ENCODE peak calls at places on chromosome 19, in four cellular contexts. One of them, this sample, is unnamed.

GRCh38 chr19:16940626-16941025 is 51.8 kb downstream of the F2RL3 start:
- DNase-seq in K562: no peak
- DNase-seq in HepG2: no peak
- DNase-seq in GM12878: no peak
- DNase-seq in this sample: no peak

GRCh38 chr19:45368127-45368526 is 2.2 kb downstream of the ERCC2 start:
- DNase-seq in GM12878: no peak
- DNase-seq in HepG2: no peak
- DNase-seq in K562: no peak
- DNase-seq in this sample: no peak

GRCh38 chr19:49616532-49616931 is 23.4 kb downstream of the RRAS start:
- DNase-seq in K562: no peak
- DNase-seq in GM12878: no peak
- DNase-seq in HepG2: no peak
- DNase-seq in this sample: no peak

GRCh38 chr19:46115396-46116109 is 8.9 kb downstream of the IGFL3 start:
- DNase-seq in GM12878: peak; percentile 31
- DNase-seq in K562: no peak
- DNase-seq in HepG2: no peak
- DNase-seq in this sample: no peak

GRCh38 chr19:2391118-2391725 is 31.2 kb downstream of the TMPRSS9 start:
- DNase-seq in HepG2: peak; percentile 72
- DNase-seq in K562: peak; percentile 71
- DNase-seq in GM12878: peak; percentile 21
- DNase-seq in this sample: no peak

GRCh38 chr19:13718733-13719132 is 45.6 kb upstream of the MRI1 start:
- DNase-seq in GM12878: no peak
- DNase-seq in K562: peak; percentile 17
- DNase-seq in HepG2: no peak
- DNase-seq in this sample: no peak

GRCh38 chr19:17090501-17091074 is 15.0 kb downstream of the MYO9B start:
- DNase-seq in GM12878: no peak
- DNase-seq in HepG2: no peak
- DNase-seq in K562: no peak
- DNase-seq in this sample: no peak

GRCh38 chr19:742540-743075 is 8.3 kb upstream of the MISP start:
- DNase-seq in GM12878: no peak
- DNase-seq in K562: no peak
- DNase-seq in HepG2: no peak
- DNase-seq in this sample: no peak

GRCh38 chr19:29092712-29093552 is 120.0 kb downstream of the UQCRFS1 start:
- DNase-seq in K562: peak; percentile 90
- DNase-seq in HepG2: no peak
- DNase-seq in GM12878: no peak
- DNase-seq in this sample: no peak

GRCh38 chr19:11496391-11497163 is 9.1 kb downstream of the ZNF653 start:
- DNase-seq in GM12878: no peak
- DNase-seq in K562: peak; percentile 93
- DNase-seq in HepG2: peak; percentile 62
- DNase-seq in this sample: peak; percentile 57

GRCh38 chr19:32800757-32801156 is 68.8 kb downstream of the SLC7A9 start:
- DNase-seq in GM12878: no peak
- DNase-seq in HepG2: no peak
- DNase-seq in K562: no peak
- DNase-seq in this sample: peak; percentile 58

GRCh38 chr19:2235396-2236284 is 489 bp downstream of the PLEKHJ1 start:
- DNase-seq in K562: peak; percentile 43
- DNase-seq in GM12878: no peak
- DNase-seq in HepG2: peak; percentile 85
- DNase-seq in this sample: no peak

GRCh38 chr19:4472174-4472974 is at the start of gene HDGFL2:
- DNase-seq in K562: no peak
- DNase-seq in GM12878: no peak
- DNase-seq in HepG2: no peak
- DNase-seq in this sample: no peak

DNA sequence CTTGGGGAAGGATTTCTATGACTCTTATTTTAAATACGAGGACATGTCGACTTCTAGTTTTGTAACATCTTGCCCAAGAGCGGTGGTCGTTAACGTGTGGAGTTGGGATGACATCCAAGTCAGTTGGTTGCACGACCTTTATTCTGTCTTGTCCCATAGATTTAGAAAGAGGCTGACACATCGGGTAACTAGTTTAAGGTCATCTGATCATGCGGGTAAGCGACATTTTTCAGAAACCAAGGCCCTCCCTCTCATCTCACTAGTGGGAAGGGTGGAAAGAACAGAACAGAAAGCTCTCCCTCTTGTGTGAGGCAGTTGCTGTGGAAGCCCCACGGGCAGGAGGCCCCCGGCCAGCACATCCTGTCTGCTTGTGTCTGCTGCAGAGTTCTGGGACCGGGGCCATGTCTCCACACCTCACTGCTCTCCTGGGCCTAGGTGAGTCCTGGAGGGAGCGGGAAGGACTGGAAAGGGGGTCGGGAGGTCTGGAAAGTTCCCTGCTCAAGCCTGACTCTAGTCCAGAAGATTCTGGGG is at the start of gene LAIR2:
- DNase-seq in HepG2: no peak
- DNase-seq in GM12878: no peak
- DNase-seq in K562: no peak
- DNase-seq in this sample: no peak
- TF ChIP-seq JUND in HepG2: no peak
- TF ChIP-seq JUND in GM12878: no peak
- TF ChIP-seq JUND in K562: no peak
- TF ChIP-seq JUND in this sample: no peak

GRCh38 chr19:41226053-41226873 is 7.2 kb downstream of the AXL start:
- DNase-seq in K562: peak; percentile 76
- DNase-seq in HepG2: peak; percentile 68
- DNase-seq in GM12878: no peak
- DNase-seq in this sample: peak; percentile 79
- TF ChIP-seq BRCA1 in K562: peak; percentile 26
- TF ChIP-seq BRCA1 in HepG2: no peak
- TF ChIP-seq BRCA1 in GM12878: no peak
- TF ChIP-seq BRCA1 in this sample: no peak

DNA sequence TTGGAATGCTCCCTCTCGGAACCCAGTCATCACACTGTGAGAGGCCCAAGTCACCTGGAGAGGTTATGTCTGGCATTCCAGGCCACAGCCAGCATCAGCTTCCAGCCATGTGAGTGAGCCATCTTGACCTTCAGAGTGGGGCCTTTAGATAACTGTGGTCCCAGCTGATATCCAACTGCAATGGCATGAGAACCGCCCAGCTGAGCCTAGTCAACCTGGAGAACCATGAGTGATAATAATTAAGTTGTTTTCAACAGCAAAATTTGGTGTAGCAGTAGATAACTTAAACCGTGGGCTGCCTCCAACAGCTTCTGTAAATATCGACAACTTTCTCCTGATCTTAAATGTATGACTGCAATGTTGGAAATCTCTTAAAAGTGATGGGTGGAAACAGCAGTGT is 24.6 kb downstream of the DYRK1B start:
- DNase-seq in HepG2: no peak
- DNase-seq in GM12878: no peak
- DNase-seq in K562: no peak
- DNase-seq in this sample: no peak
- TF ChIP-seq JUND in HepG2: no peak
- TF ChIP-seq JUND in GM12878: no peak
- TF ChIP-seq JUND in K562: no peak
- TF ChIP-seq JUND in this sample: no peak

GRCh38 chr19:38638461-38638860 is 9.0 kb upstream of the ACTN4 start:
- DNase-seq in HepG2: no peak
- DNase-seq in GM12878: no peak
- DNase-seq in K562: no peak
- DNase-seq in this sample: no peak
- TF ChIP-seq BRCA1 in HepG2: no peak
- TF ChIP-seq BRCA1 in GM12878: no peak
- TF ChIP-seq BRCA1 in K562: no peak
- TF ChIP-seq BRCA1 in this sample: no peak

GRCh38 chr19:50794074-50794777 is 4.0 kb downstream of the ACP4 start:
- DNase-seq in HepG2: no peak
- DNase-seq in K562: peak; percentile 80
- DNase-seq in GM12878: no peak
- DNase-seq in this sample: no peak
- TF ChIP-seq JUND in HepG2: no peak
- TF ChIP-seq JUND in K562: no peak
- TF ChIP-seq JUND in GM12878: no peak
- TF ChIP-seq JUND in this sample: no peak

GRCh38 chr19:35380450-35381124 is 9.7 kb downstream of the GPR42 start:
- DNase-seq in K562: peak; percentile 94
- DNase-seq in HepG2: peak; percentile 89
- DNase-seq in GM12878: no peak
- DNase-seq in this sample: no peak
- TF ChIP-seq BRCA1 in K562: no peak
- TF ChIP-seq BRCA1 in HepG2: no peak
- TF ChIP-seq BRCA1 in GM12878: no peak
- TF ChIP-seq BRCA1 in this sample: no peak

GRCh38 chr19:38891791-38892190 is 7.6 kb downstream of the SIRT2 start:
- DNase-seq in K562: no peak
- DNase-seq in GM12878: no peak
- DNase-seq in HepG2: no peak
- DNase-seq in this sample: no peak

GRCh38 chr19:38894968-38895367 is 4.5 kb downstream of the SIRT2 start:
- DNase-seq in GM12878: no peak
- DNase-seq in K562: no peak
- DNase-seq in HepG2: no peak
- DNase-seq in this sample: no peak

GRCh38 chr19:38893341-38893771 is 6.1 kb downstream of the SIRT2 start:
- DNase-seq in K562: no peak
- DNase-seq in GM12878: no peak
- DNase-seq in HepG2: no peak
- DNase-seq in this sample: no peak

GRCh38 chr19:38890686-38891085 is 8.7 kb downstream of the SIRT2 start:
- DNase-seq in GM12878: no peak
- DNase-seq in HepG2: no peak
- DNase-seq in K562: no peak
- DNase-seq in this sample: no peak

DNA sequence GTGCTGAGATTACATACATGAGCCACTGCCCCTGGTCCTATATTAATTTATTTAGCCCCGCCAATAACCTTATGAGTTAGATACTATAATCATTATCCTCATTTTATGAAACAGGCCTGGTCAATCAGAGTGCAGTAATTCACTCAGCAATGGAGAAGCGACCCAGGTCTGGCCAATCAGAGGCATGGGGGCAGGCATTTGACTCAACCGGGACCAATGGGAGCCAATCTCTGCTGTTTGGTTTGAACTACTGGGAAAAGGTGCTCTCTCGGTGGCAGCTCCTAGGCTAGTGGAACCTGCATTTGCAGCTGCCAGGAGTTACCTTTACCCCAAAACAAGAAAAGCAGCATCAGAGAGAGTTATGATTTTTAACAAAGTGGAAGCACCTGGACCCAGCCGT is 6.6 kb downstream of the SIRT2 start:
- DNase-seq in HepG2: no peak
- DNase-seq in GM12878: no peak
- DNase-seq in K562: no peak
- DNase-seq in this sample: no peak
- TF ChIP-seq JUND in HepG2: no peak
- TF ChIP-seq JUND in GM12878: no peak
- TF ChIP-seq JUND in K562: no peak
- TF ChIP-seq JUND in this sample: no peak

This sample was measured in H1.